ENCODE peak calls at places on chromosomes 4 and X, in eight cellular contexts. One of them, this sample, is unnamed.

GRCh38 chr4:38753021-38753806 is 29.6 kb downstream of the TLR10 start:
- DNase-seq in stimulated activated CD4-positive, alpha-beta T cell treated with anti-CD3 and anti-CD28 coated beads, Interleukin-2, amount 100 ng/mL, for 24 hours: no peak
- DNase-seq in lower leg skin: peak
- DNase-seq in endothelial cell: peak
- DNase-seq in NCI-H2081: no peak
- DNase-seq in gastrocnemius medialis: peak
- DNase-seq in CD8-positive, alpha-beta T cell: no peak
- DNase-seq in anterior cingulate cortex: no peak
- DNase-seq in this sample: no peak

GRCh38 chrX:22118161-22118830 is 86.2 kb downstream of the PHEX start:
- DNase-seq in stimulated activated CD4-positive, alpha-beta T cell treated with anti-CD3 and anti-CD28 coated beads, Interleukin-2, amount 100 ng/mL, for 24 hours: no peak
- DNase-seq in lower leg skin: peak
- DNase-seq in endothelial cell: no peak
- DNase-seq in NCI-H2081: no peak
- DNase-seq in gastrocnemius medialis: no peak
- DNase-seq in CD8-positive, alpha-beta T cell: no peak
- DNase-seq in anterior cingulate cortex: no peak
- DNase-seq in this sample: no peak

GRCh38 chr4:153573221-153573620 is 107.1 kb downstream of the TMEM131L start:
- DNase-seq in stimulated activated CD4-positive, alpha-beta T cell treated with anti-CD3 and anti-CD28 coated beads, Interleukin-2, amount 100 ng/mL, for 24 hours: no peak
- DNase-seq in lower leg skin: no peak
- DNase-seq in endothelial cell: no peak
- DNase-seq in NCI-H2081: no peak
- DNase-seq in gastrocnemius medialis: peak
- DNase-seq in CD8-positive, alpha-beta T cell: no peak
- DNase-seq in anterior cingulate cortex: no peak
- DNase-seq in this sample: no peak

GRCh38 chr4:111689731-111690130 is 455.5 kb upstream of the FAM241A start:
- DNase-seq in stimulated activated CD4-positive, alpha-beta T cell treated with anti-CD3 and anti-CD28 coated beads, Interleukin-2, amount 100 ng/mL, for 24 hours: no peak
- DNase-seq in lower leg skin: no peak
- DNase-seq in endothelial cell: no peak
- DNase-seq in NCI-H2081: no peak
- DNase-seq in gastrocnemius medialis: no peak
- DNase-seq in CD8-positive, alpha-beta T cell: no peak
- DNase-seq in anterior cingulate cortex: no peak
- DNase-seq in this sample: no peak

GRCh38 chr4:137213372-137214173 is 318.7 kb downstream of the PCDH18 start:
- DNase-seq in stimulated activated CD4-positive, alpha-beta T cell treated with anti-CD3 and anti-CD28 coated beads, Interleukin-2, amount 100 ng/mL, for 24 hours: no peak
- DNase-seq in lower leg skin: no peak
- DNase-seq in endothelial cell: no peak
- DNase-seq in NCI-H2081: no peak
- DNase-seq in gastrocnemius medialis: no peak
- DNase-seq in CD8-positive, alpha-beta T cell: no peak
- DNase-seq in anterior cingulate cortex: no peak
- DNase-seq in this sample: no peak

GRCh38 chr4:83012631-83013419 is 2.2 kb upstream of the LIN54 start:
- DNase-seq in stimulated activated CD4-positive, alpha-beta T cell treated with anti-CD3 and anti-CD28 coated beads, Interleukin-2, amount 100 ng/mL, for 24 hours: peak
- DNase-seq in lower leg skin: peak
- DNase-seq in endothelial cell: peak
- DNase-seq in NCI-H2081: peak
- DNase-seq in gastrocnemius medialis: peak
- DNase-seq in CD8-positive, alpha-beta T cell: peak
- DNase-seq in anterior cingulate cortex: peak
- DNase-seq in this sample: peak

GRCh38 chr4:77446611-77447010 is 159.0 kb upstream of the CXCL13 start:
- DNase-seq in stimulated activated CD4-positive, alpha-beta T cell treated with anti-CD3 and anti-CD28 coated beads, Interleukin-2, amount 100 ng/mL, for 24 hours: no peak
- DNase-seq in lower leg skin: no peak
- DNase-seq in endothelial cell: no peak
- DNase-seq in NCI-H2081: no peak
- DNase-seq in gastrocnemius medialis: no peak
- DNase-seq in CD8-positive, alpha-beta T cell: no peak
- DNase-seq in anterior cingulate cortex: no peak
- DNase-seq in this sample: no peak

GRCh38 chr4:56958111-56958517 is 19.3 kb downstream of the NOA1 start:
- DNase-seq in stimulated activated CD4-positive, alpha-beta T cell treated with anti-CD3 and anti-CD28 coated beads, Interleukin-2, amount 100 ng/mL, for 24 hours: no peak
- DNase-seq in lower leg skin: peak
- DNase-seq in endothelial cell: no peak
- DNase-seq in NCI-H2081: peak
- DNase-seq in gastrocnemius medialis: peak
- DNase-seq in CD8-positive, alpha-beta T cell: no peak
- DNase-seq in anterior cingulate cortex: no peak
- DNase-seq in this sample: peak

GRCh38 chr4:128513664-128514484 is 226.3 kb upstream of the PGRMC2 start:
- DNase-seq in stimulated activated CD4-positive, alpha-beta T cell treated with anti-CD3 and anti-CD28 coated beads, Interleukin-2, amount 100 ng/mL, for 24 hours: no peak
- DNase-seq in lower leg skin: no peak
- DNase-seq in endothelial cell: no peak
- DNase-seq in NCI-H2081: no peak
- DNase-seq in gastrocnemius medialis: no peak
- DNase-seq in CD8-positive, alpha-beta T cell: no peak
- DNase-seq in anterior cingulate cortex: no peak
- DNase-seq in this sample: no peak

GRCh38 chr4:121324331-121324730 is 56.5 kb downstream of the QRFPR start:
- DNase-seq in stimulated activated CD4-positive, alpha-beta T cell treated with anti-CD3 and anti-CD28 coated beads, Interleukin-2, amount 100 ng/mL, for 24 hours: no peak
- DNase-seq in lower leg skin: no peak
- DNase-seq in endothelial cell: no peak
- DNase-seq in NCI-H2081: no peak
- DNase-seq in gastrocnemius medialis: no peak
- DNase-seq in CD8-positive, alpha-beta T cell: no peak
- DNase-seq in anterior cingulate cortex: no peak
- DNase-seq in this sample: no peak